ENCODE peak calls at places on chromosomes 16 and 17, in ten cellular contexts. Q is mucosa of descending colon; W is AG09319; P is omental fat pad; Y is right lobe of liver; L is CD8-positive, alpha-beta T cell; K is cardiac muscle cell; Z is WTC11; G is tibial artery; M is OCI-LY7. O is an unnamed sample.
A peak's percentile ranks its signal among the peaks of the same experiment; 100 is the strongest.

GRCh38 chr16:10679921-10680320 is 14.8 kb downstream of the TEKT5 start:
- DNase-seq in K (no peak), Q (no peak), Y (no peak), W (no peak), M (no peak), L (no peak), Z (no peak), P (no peak), G (no peak), O (no peak)

GRCh38 chr16:23323224-23324030 is 21.3 kb downstream of the SCNN1B start:
- DNase-seq in P (no peak), L (no peak), M (no peak), Q (no peak), G (no peak), W (no peak), K (no peak), Y (no peak), Z (no peak), O (peak; percentile 38)

GRCh38 chr16:24834459-24835335 is 11.1 kb upstream of the SLC5A11 start:
- DNase-seq in Y (no peak), Q (peak; percentile 72), K (peak; percentile 53), L (no peak), G (no peak), M (peak; percentile 38), Z (peak; percentile 52), W (no peak), P (no peak), O (peak; percentile 55)

GRCh38 chr16:86573646-86574508 is 4.5 kb upstream of the FOXL1 start:
- DNase-seq in M (no peak), L (no peak), P (no peak), Q (no peak), K (no peak), G (no peak), W (no peak), Z (no peak), Y (no peak), O (no peak)

GRCh38 chr17:81966343-81967243 is 5.6 kb upstream of the NOTUM start:
- DNase-seq in M (peak; percentile 69), Q (peak; percentile 84), G (no peak), Z (peak; percentile 69), K (peak; percentile 79), L (no peak), W (no peak), Y (peak; percentile 60), P (no peak), O (peak; percentile 62)

GRCh38 chr16:83689385-83689831 is 118.4 kb upstream of the HSBP1 start:
- DNase-seq in P (no peak), Q (no peak), M (no peak), Y (no peak), L (no peak), W (peak; percentile 85), K (peak; percentile 96), G (peak; percentile 46), Z (no peak), O (peak; percentile 23)

GRCh38 chr17:37643829-37644228 is 583 bp upstream of the DDX52 start:
- DNase-seq in L (no peak), Y (no peak), M (no peak), K (peak; percentile 27), Z (no peak), Q (no peak), G (no peak), P (no peak), W (no peak), O (no peak)

GRCh38 chr16:53773150-53773846 is 69.3 kb downstream of the FTO start:
- DNase-seq in K (peak; percentile 87), L (no peak), Z (peak; percentile 15), Q (no peak), W (no peak), M (peak; percentile 16), G (no peak), Y (no peak), P (no peak), O (peak; percentile 38)

GRCh38 chr16:4313563-4314531 is 2.0 kb upstream of the GLIS2 start:
- DNase-seq in M (peak; percentile 40), Z (peak; percentile 84), Y (no peak), L (no peak), Q (no peak), W (no peak), P (no peak), K (peak; percentile 66), G (no peak), O (peak; percentile 87)

GRCh38 chr17:34998205-34998604 is 17.9 kb downstream of the LIG3 start:
- DNase-seq in M (peak; percentile 63), Z (peak; percentile 79), G (peak; percentile 43), Q (peak; percentile 80), W (no peak), L (peak; percentile 68), Y (peak; percentile 78), K (peak; percentile 78), P (no peak), O (peak; percentile 87)

GRCh38 chr17:78330570-78331224 is 29.2 kb downstream of the SOCS3 start:
- DNase-seq in Y (no peak), G (no peak), M (no peak), W (no peak), K (no peak), Z (no peak), Q (no peak), P (no peak), L (no peak), O (no peak)

GRCh38 chr17:78332530-78332929 is 27.3 kb downstream of the SOCS3 start:
- DNase-seq in Q (no peak), Y (no peak), M (no peak), W (no peak), G (no peak), Z (no peak), L (no peak), K (no peak), P (no peak), O (no peak)

GRCh38 chr17:78332991-78333390 is 26.9 kb downstream of the SOCS3 start:
- DNase-seq in Z (no peak), Y (no peak), K (no peak), L (no peak), G (no peak), P (no peak), W (no peak), M (no peak), Q (no peak), O (no peak)

GRCh38 chr17:78327880-78328279 is 32.0 kb downstream of the SOCS3 start:
- DNase-seq in W (no peak), Y (no peak), Q (no peak), M (no peak), Z (no peak), L (no peak), P (no peak), K (no peak), G (no peak), O (no peak)

DNA sequence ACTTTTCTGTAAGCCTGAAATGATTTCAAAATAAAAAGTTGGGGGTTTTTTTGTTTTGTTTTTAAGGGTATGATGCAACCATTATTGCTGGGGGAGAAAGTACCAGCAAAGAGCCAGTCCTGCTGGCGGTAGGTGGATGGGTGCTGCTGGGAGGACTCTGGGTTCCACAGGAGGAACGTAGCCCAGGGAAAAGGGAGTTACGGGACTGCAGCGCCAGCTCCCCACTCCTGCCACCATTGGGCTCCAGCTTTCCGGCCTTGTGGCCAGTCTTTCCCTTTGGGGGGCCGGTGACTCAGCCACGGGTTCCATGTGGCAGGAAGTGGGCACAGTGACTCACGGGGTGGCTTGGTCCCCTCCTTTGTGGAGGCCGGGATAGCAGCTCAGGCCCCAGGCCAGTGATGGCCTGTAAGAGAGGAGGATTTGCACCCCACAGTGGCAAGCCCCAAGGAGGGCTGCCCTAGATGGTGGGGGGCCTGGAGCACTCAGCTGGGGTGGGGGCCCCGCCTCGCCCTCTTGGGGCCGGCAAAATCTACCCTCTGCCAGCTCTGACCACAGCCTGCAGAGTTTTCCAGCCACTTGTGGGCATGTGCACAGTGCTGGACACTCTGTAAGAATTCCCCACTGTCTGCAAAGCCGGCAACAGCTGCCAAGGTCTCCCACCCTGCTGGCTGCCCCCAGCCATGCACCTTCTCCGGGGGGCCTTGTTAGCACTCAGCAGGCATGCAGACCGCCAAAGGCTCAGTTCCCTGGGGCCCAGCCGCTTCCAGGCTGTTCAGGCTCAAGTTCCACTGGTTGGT is 30.4 kb downstream of the SOCS3 start:
- DNase-seq in Z (no peak), P (no peak), Y (no peak), Q (no peak), K (peak; percentile 72), G (no peak), M (no peak), W (no peak), L (no peak), O (no peak)
- TF ChIP-seq CTCF in Z (no peak), P (no peak), Y (no peak), Q (no peak), K (peak; percentile 3), G (no peak), M (no peak), W (no peak), L (no peak), O (no peak)

GRCh38 chr17:47265983-47266541 is 12.4 kb downstream of the ITGB3 start:
- DNase-seq in G (peak; percentile 45), Z (no peak), Y (no peak), K (peak; percentile 63), W (no peak), P (no peak), M (no peak), L (no peak), Q (no peak), O (no peak)
- TF ChIP-seq CTCF in G (no peak), Z (no peak), Y (no peak), K (no peak), W (no peak), P (no peak), M (no peak), L (no peak), Q (no peak), O (no peak)

DNA sequence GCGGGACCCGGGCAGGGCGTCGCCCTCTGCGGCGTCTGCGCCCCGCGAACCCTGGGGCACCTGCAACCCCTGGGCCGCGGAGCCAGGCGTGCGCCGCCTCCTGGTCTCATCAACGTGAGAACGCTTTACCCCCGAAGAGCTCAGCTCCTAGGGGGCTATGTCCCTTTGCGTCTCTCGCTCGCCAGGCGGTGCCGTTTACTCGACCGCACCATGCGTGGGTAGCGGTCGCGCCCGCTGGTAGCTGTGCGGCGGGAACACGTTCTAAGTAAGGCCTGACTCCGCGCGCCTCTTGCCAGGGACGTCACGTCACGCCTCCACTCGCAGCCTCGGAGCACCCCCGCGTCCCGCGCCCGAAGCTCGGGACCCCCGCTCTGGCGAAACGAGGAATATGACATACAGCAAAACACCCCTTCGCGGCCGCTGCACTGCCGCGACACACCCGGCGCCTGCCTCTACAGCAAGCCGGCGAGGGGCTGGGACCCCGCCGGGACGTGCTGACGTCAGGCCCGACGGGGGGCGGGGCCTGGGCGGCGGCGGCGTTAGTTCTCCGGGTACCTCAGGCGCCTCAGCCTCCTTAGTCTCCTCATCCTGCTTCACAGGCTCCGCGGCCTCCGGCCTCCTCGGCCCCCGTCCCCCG is at the start of gene RAB11FIP3:
- DNase-seq in Y (peak; percentile 84), P (peak; percentile 61), Q (peak; percentile 85), Z (peak; percentile 80), G (peak; percentile 81), K (peak; percentile 81), M (peak; percentile 90), W (peak; percentile 31), L (peak; percentile 80), O (peak; percentile 99)
- TF ChIP-seq CTCF in Y (peak; percentile 21), P (no peak), Q (no peak), Z (no peak), G (no peak), K (peak; percentile 33), M (no peak), W (peak; percentile 12), L (peak; percentile 40), O (peak; percentile 1)

GRCh38 chr17:17151055-17151454 is 55.1 kb downstream of the PLD6 start:
- DNase-seq in Q (no peak), W (no peak), M (no peak), P (no peak), Z (no peak), K (peak; percentile 70), G (no peak), L (no peak), Y (no peak), O (no peak)
- TF ChIP-seq CTCF in Q (no peak), W (no peak), M (no peak), P (no peak), Z (no peak), K (no peak), G (no peak), L (no peak), Y (no peak), O (no peak)